ENCODE peak calls at places on chromosomes 16 and 17, in ten cellular contexts. One of them, this sample, is unnamed.

GRCh38 chr17:30031214-30031869 is 85.3 kb upstream of the NSRP1 start:
- DNase-seq in transverse colon: no peak
- DNase-seq in left lung: no peak
- DNase-seq in esophagus squamous epithelium: no peak
- DNase-seq in tibial artery: no peak
- DNase-seq in tibial nerve: no peak
- DNase-seq in IMR-90: no peak
- DNase-seq in cardiac muscle cell: no peak
- DNase-seq in adrenal gland: no peak
- DNase-seq in breast epithelium: no peak
- DNase-seq in this sample: no peak

GRCh38 chr16:66058181-66058580 is 308.3 kb upstream of the CDH5 start:
- DNase-seq in transverse colon: no peak
- DNase-seq in left lung: no peak
- DNase-seq in esophagus squamous epithelium: no peak
- DNase-seq in tibial artery: no peak
- DNase-seq in tibial nerve: no peak
- DNase-seq in IMR-90: peak; percentile 78
- DNase-seq in cardiac muscle cell: no peak
- DNase-seq in adrenal gland: no peak
- DNase-seq in breast epithelium: no peak
- DNase-seq in this sample: no peak

GRCh38 chr16:61654962-61655361 is 381.3 kb downstream of the CDH8 start:
- DNase-seq in transverse colon: no peak
- DNase-seq in left lung: no peak
- DNase-seq in esophagus squamous epithelium: no peak
- DNase-seq in tibial artery: no peak
- DNase-seq in tibial nerve: no peak
- DNase-seq in IMR-90: no peak
- DNase-seq in cardiac muscle cell: no peak
- DNase-seq in adrenal gland: no peak
- DNase-seq in breast epithelium: no peak
- DNase-seq in this sample: no peak

GRCh38 chr16:69839798-69840409 is 77.8 kb downstream of the WWP2 start:
- DNase-seq in transverse colon: peak; percentile 84
- DNase-seq in left lung: no peak
- DNase-seq in esophagus squamous epithelium: no peak
- DNase-seq in tibial artery: no peak
- DNase-seq in tibial nerve: no peak
- DNase-seq in IMR-90: no peak
- DNase-seq in cardiac muscle cell: no peak
- DNase-seq in adrenal gland: peak; percentile 46
- DNase-seq in breast epithelium: peak; percentile 57
- DNase-seq in this sample: no peak

GRCh38 chr16:70252355-70252988 is 732 bp upstream of the EXOSC6 start:
- DNase-seq in transverse colon: no peak
- DNase-seq in left lung: no peak
- DNase-seq in esophagus squamous epithelium: no peak
- DNase-seq in tibial artery: no peak
- DNase-seq in tibial nerve: no peak
- DNase-seq in IMR-90: peak; percentile 11
- DNase-seq in cardiac muscle cell: peak; percentile 9
- DNase-seq in adrenal gland: no peak
- DNase-seq in breast epithelium: no peak
- DNase-seq in this sample: no peak

GRCh38 chr16:69859105-69859969 is 91.8 kb upstream of the CLEC18A start:
- DNase-seq in transverse colon: peak; percentile 75
- DNase-seq in left lung: no peak
- DNase-seq in esophagus squamous epithelium: no peak
- DNase-seq in tibial artery: no peak
- DNase-seq in tibial nerve: no peak
- DNase-seq in IMR-90: no peak
- DNase-seq in cardiac muscle cell: peak; percentile 47
- DNase-seq in adrenal gland: peak; percentile 76
- DNase-seq in breast epithelium: no peak
- DNase-seq in this sample: no peak

GRCh38 chr17:55639096-55639495 is 83.6 kb downstream of the TMEM100 start:
- DNase-seq in transverse colon: no peak
- DNase-seq in left lung: no peak
- DNase-seq in esophagus squamous epithelium: no peak
- DNase-seq in tibial artery: no peak
- DNase-seq in tibial nerve: no peak
- DNase-seq in IMR-90: no peak
- DNase-seq in cardiac muscle cell: no peak
- DNase-seq in adrenal gland: no peak
- DNase-seq in breast epithelium: no peak
- DNase-seq in this sample: no peak

GRCh38 chr17:79026345-79027273 is 2.6 kb downstream of the C1QTNF1 start:
- DNase-seq in transverse colon: peak; percentile 56
- DNase-seq in left lung: no peak
- DNase-seq in esophagus squamous epithelium: no peak
- DNase-seq in tibial artery: peak; percentile 36
- DNase-seq in tibial nerve: peak; percentile 21
- DNase-seq in IMR-90: peak; percentile 68
- DNase-seq in cardiac muscle cell: no peak
- DNase-seq in adrenal gland: peak; percentile 83
- DNase-seq in breast epithelium: peak; percentile 50
- DNase-seq in this sample: peak; percentile 79

GRCh38 chr17:82449136-82449882 is 1.2 kb downstream of the CYBC1 start:
- DNase-seq in transverse colon: peak; percentile 76
- DNase-seq in left lung: no peak
- DNase-seq in esophagus squamous epithelium: peak; percentile 51
- DNase-seq in tibial artery: no peak
- DNase-seq in tibial nerve: no peak
- DNase-seq in IMR-90: no peak
- DNase-seq in cardiac muscle cell: no peak
- DNase-seq in adrenal gland: no peak
- DNase-seq in breast epithelium: no peak
- DNase-seq in this sample: no peak

GRCh38 chr17:82937411-82938371 is 97.9 kb upstream of the ZNF750 start:
- DNase-seq in transverse colon: peak; percentile 6
- DNase-seq in left lung: peak; percentile 75
- DNase-seq in esophagus squamous epithelium: no peak
- DNase-seq in tibial artery: no peak
- DNase-seq in tibial nerve: no peak
- DNase-seq in IMR-90: no peak
- DNase-seq in cardiac muscle cell: no peak
- DNase-seq in adrenal gland: no peak
- DNase-seq in breast epithelium: peak; percentile 43
- DNase-seq in this sample: no peak

GRCh38 chr16:56547949-56548567 is 16.8 kb upstream of the MT4 start:
- DNase-seq in transverse colon: no peak
- DNase-seq in left lung: no peak
- DNase-seq in esophagus squamous epithelium: no peak
- DNase-seq in tibial artery: no peak
- DNase-seq in tibial nerve: no peak
- DNase-seq in IMR-90: no peak
- DNase-seq in cardiac muscle cell: no peak
- DNase-seq in adrenal gland: peak; percentile 60
- DNase-seq in breast epithelium: no peak
- DNase-seq in this sample: no peak

GRCh38 chr17:17161121-17161520 is 45.0 kb downstream of the PLD6 start:
- DNase-seq in transverse colon: no peak
- DNase-seq in left lung: peak; percentile 51
- DNase-seq in esophagus squamous epithelium: no peak
- DNase-seq in tibial artery: no peak
- DNase-seq in tibial nerve: no peak
- DNase-seq in IMR-90: no peak
- DNase-seq in cardiac muscle cell: no peak
- DNase-seq in adrenal gland: no peak
- DNase-seq in breast epithelium: no peak
- DNase-seq in this sample: no peak

GRCh38 chr17:72587773-72588511 is 467.1 kb downstream of the SOX9 start:
- DNase-seq in transverse colon: peak; percentile 49
- DNase-seq in left lung: no peak
- DNase-seq in esophagus squamous epithelium: no peak
- DNase-seq in tibial artery: no peak
- DNase-seq in tibial nerve: no peak
- DNase-seq in IMR-90: peak; percentile 64
- DNase-seq in cardiac muscle cell: no peak
- DNase-seq in adrenal gland: no peak
- DNase-seq in breast epithelium: no peak
- DNase-seq in this sample: no peak

GRCh38 chr16:35399133-35399532 is 1939.7 kb downstream of the TP53TG3F start:
- DNase-seq in transverse colon: no peak
- DNase-seq in left lung: no peak
- DNase-seq in esophagus squamous epithelium: no peak
- DNase-seq in tibial artery: no peak
- DNase-seq in tibial nerve: no peak
- DNase-seq in IMR-90: no peak
- DNase-seq in cardiac muscle cell: no peak
- DNase-seq in adrenal gland: no peak
- DNase-seq in breast epithelium: no peak
- DNase-seq in this sample: no peak

GRCh38 chr16:35398208-35398607 is 1938.8 kb downstream of the TP53TG3F start:
- DNase-seq in transverse colon: no peak
- DNase-seq in left lung: no peak
- DNase-seq in esophagus squamous epithelium: no peak
- DNase-seq in tibial artery: no peak
- DNase-seq in tibial nerve: no peak
- DNase-seq in IMR-90: no peak
- DNase-seq in cardiac muscle cell: no peak
- DNase-seq in adrenal gland: no peak
- DNase-seq in breast epithelium: no peak
- DNase-seq in this sample: no peak
- H3K9me3 ChIP-seq in transverse colon: no peaks in the 10 kb centered on the region
- H3K9me3 ChIP-seq in left lung: no peaks in the 10 kb centered on the region
- H3K9me3 ChIP-seq in esophagus squamous epithelium: no peaks in the 10 kb centered on the region
- H3K9me3 ChIP-seq in tibial artery: no peaks in the 10 kb centered on the region
- H3K9me3 ChIP-seq in tibial nerve: no peaks in the 10 kb centered on the region
- H3K9me3 ChIP-seq in IMR-90: peaks cover 23% of the 10 kb centered on the region
- H3K9me3 ChIP-seq in cardiac muscle cell: no peaks in the 10 kb centered on the region
- H3K9me3 ChIP-seq in adrenal gland: no peaks in the 10 kb centered on the region
- H3K9me3 ChIP-seq in breast epithelium: no peaks in the 10 kb centered on the region
- H3K9me3 ChIP-seq in this sample: no peaks in the 10 kb centered on the region

GRCh38 chr16:35306915-35307314 is 1847.5 kb downstream of the TP53TG3F start:
- DNase-seq in transverse colon: no peak
- DNase-seq in left lung: no peak
- DNase-seq in esophagus squamous epithelium: no peak
- DNase-seq in tibial artery: no peak
- DNase-seq in tibial nerve: no peak
- DNase-seq in IMR-90: no peak
- DNase-seq in cardiac muscle cell: no peak
- DNase-seq in adrenal gland: no peak
- DNase-seq in breast epithelium: no peak
- DNase-seq in this sample: no peak

GRCh38 chr16:35310999-35311398 is 1851.6 kb downstream of the TP53TG3F start:
- DNase-seq in transverse colon: no peak
- DNase-seq in left lung: no peak
- DNase-seq in esophagus squamous epithelium: no peak
- DNase-seq in tibial artery: no peak
- DNase-seq in tibial nerve: no peak
- DNase-seq in IMR-90: no peak
- DNase-seq in cardiac muscle cell: no peak
- DNase-seq in adrenal gland: no peak
- DNase-seq in breast epithelium: no peak
- DNase-seq in this sample: no peak

GRCh38 chr16:35308674-35309073 is 1849.3 kb downstream of the TP53TG3F start:
- DNase-seq in transverse colon: no peak
- DNase-seq in left lung: no peak
- DNase-seq in esophagus squamous epithelium: no peak
- DNase-seq in tibial artery: no peak
- DNase-seq in tibial nerve: no peak
- DNase-seq in IMR-90: no peak
- DNase-seq in cardiac muscle cell: no peak
- DNase-seq in adrenal gland: no peak
- DNase-seq in breast epithelium: no peak
- DNase-seq in this sample: no peak

GRCh38 chr16:35314298-35314697 is 1854.9 kb downstream of the TP53TG3F start:
- DNase-seq in transverse colon: no peak
- DNase-seq in left lung: no peak
- DNase-seq in esophagus squamous epithelium: no peak
- DNase-seq in tibial artery: no peak
- DNase-seq in tibial nerve: no peak
- DNase-seq in IMR-90: no peak
- DNase-seq in cardiac muscle cell: no peak
- DNase-seq in adrenal gland: no peak
- DNase-seq in breast epithelium: no peak
- DNase-seq in this sample: no peak

DNA sequence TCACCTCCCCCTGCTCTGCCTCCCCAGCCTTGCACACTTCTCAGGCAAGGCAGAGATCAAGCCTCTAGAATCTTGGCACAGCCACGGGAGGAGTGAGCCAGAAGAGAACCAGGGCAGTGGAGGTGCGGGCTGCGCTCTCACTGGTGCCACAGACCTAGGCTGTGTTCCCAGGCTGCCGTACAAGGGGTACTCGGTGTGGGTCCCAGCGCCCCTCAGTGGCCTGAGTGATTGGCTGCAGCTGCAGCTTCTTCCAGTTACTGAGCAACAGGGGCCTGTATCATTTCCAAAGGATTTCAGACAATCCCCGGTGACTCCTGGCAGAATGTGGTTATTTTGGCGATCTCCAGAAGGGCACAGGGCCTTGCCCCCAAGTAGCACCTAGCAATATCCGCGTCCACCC is 1852.1 kb downstream of the TP53TG3F start:
- DNase-seq in transverse colon: no peak
- DNase-seq in left lung: no peak
- DNase-seq in esophagus squamous epithelium: no peak
- DNase-seq in tibial artery: no peak
- DNase-seq in tibial nerve: no peak
- DNase-seq in IMR-90: no peak
- DNase-seq in cardiac muscle cell: no peak
- DNase-seq in adrenal gland: no peak
- DNase-seq in breast epithelium: no peak
- DNase-seq in this sample: no peak
- H3K9me3 ChIP-seq in transverse colon: no peaks in the 10 kb centered on the region
- H3K9me3 ChIP-seq in left lung: no peaks in the 10 kb centered on the region
- H3K9me3 ChIP-seq in esophagus squamous epithelium: no peaks in the 10 kb centered on the region
- H3K9me3 ChIP-seq in tibial artery: no peaks in the 10 kb centered on the region
- H3K9me3 ChIP-seq in tibial nerve: peaks cover 35% of the 10 kb centered on the region
- H3K9me3 ChIP-seq in IMR-90: peaks cover 37% of the 10 kb centered on the region
- H3K9me3 ChIP-seq in cardiac muscle cell: no peaks in the 10 kb centered on the region
- H3K9me3 ChIP-seq in adrenal gland: no peaks in the 10 kb centered on the region
- H3K9me3 ChIP-seq in breast epithelium: peaks cover 11% of the 10 kb centered on the region
- H3K9me3 ChIP-seq in this sample: no peaks in the 10 kb centered on the region

GRCh38 chr16:5448798-5449197 is 351.2 kb upstream of the EEF2KMT start:
- DNase-seq in transverse colon: no peak
- DNase-seq in left lung: no peak
- DNase-seq in esophagus squamous epithelium: no peak
- DNase-seq in tibial artery: no peak
- DNase-seq in tibial nerve: no peak
- DNase-seq in IMR-90: no peak
- DNase-seq in cardiac muscle cell: no peak
- DNase-seq in adrenal gland: no peak
- DNase-seq in breast epithelium: no peak
- DNase-seq in this sample: no peak
- H3K9me3 ChIP-seq in transverse colon: no peaks in the 10 kb centered on the region
- H3K9me3 ChIP-seq in left lung: no peaks in the 10 kb centered on the region
- H3K9me3 ChIP-seq in esophagus squamous epithelium: no peaks in the 10 kb centered on the region
- H3K9me3 ChIP-seq in tibial artery: no peaks in the 10 kb centered on the region
- H3K9me3 ChIP-seq in tibial nerve: no peaks in the 10 kb centered on the region
- H3K9me3 ChIP-seq in IMR-90: peaks cover 25% of the 10 kb centered on the region
- H3K9me3 ChIP-seq in cardiac muscle cell: no peaks in the 10 kb centered on the region
- H3K9me3 ChIP-seq in adrenal gland: no peaks in the 10 kb centered on the region
- H3K9me3 ChIP-seq in breast epithelium: no peaks in the 10 kb centered on the region
- H3K9me3 ChIP-seq in this sample: no peaks in the 10 kb centered on the region

DNA sequence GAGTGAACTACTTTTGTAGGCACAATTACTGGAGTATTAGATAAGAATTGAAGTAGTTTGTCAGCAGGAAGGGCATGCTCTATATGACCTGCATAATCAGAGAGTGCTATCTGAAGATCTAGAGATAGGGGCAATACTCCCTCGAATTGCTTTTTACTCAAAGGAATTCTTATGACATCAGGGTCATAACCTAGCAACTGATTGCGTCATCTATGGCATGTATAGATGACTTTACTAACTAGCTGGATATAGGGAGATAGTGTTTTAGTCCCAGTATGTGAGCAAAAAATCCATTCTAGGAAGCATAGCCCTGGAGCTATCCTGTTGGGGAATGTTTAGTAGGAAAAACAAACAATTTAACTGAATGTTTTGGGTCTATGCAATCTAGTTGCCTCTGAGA is 109.5 kb upstream of the ZNF267 start:
- DNase-seq in transverse colon: no peak
- DNase-seq in left lung: no peak
- DNase-seq in esophagus squamous epithelium: no peak
- DNase-seq in tibial artery: no peak
- DNase-seq in tibial nerve: no peak
- DNase-seq in IMR-90: no peak
- DNase-seq in cardiac muscle cell: no peak
- DNase-seq in adrenal gland: no peak
- DNase-seq in breast epithelium: no peak
- DNase-seq in this sample: no peak
- H3K9me3 ChIP-seq in transverse colon: peaks cover 77% of the 10 kb centered on the region
- H3K9me3 ChIP-seq in left lung: peaks cover 5% of the 10 kb centered on the region
- H3K9me3 ChIP-seq in esophagus squamous epithelium: peaks cover 89% of the 10 kb centered on the region
- H3K9me3 ChIP-seq in tibial artery: peaks cover 10% of the 10 kb centered on the region
- H3K9me3 ChIP-seq in tibial nerve: peaks cover 91% of the 10 kb centered on the region
- H3K9me3 ChIP-seq in IMR-90: peaks cover 38% of the 10 kb centered on the region
- H3K9me3 ChIP-seq in cardiac muscle cell: peaks cover 9% of the 10 kb centered on the region
- H3K9me3 ChIP-seq in adrenal gland: peaks cover 4% of the 10 kb centered on the region
- H3K9me3 ChIP-seq in breast epithelium: peaks cover 88% of the 10 kb centered on the region
- H3K9me3 ChIP-seq in this sample: peaks cover 10% of the 10 kb centered on the region